ENCODE peak calls at places on chromosomes 12 and 14, in ten cellular contexts. R, H, P, J, M, S, W, I, O and C are unnamed samples. For H3K4me1, the result is how much of the 10 kb centered on the place peaks cover.

GRCh38 chr12:80033457-80033856 is 65.9 kb upstream of the OTOGL start:
- DNase-seq in S (no peak), M (no peak), J (no peak), I (no peak), P (no peak), W (peak), O (no peak), R (no peak), H (no peak), C (no peak)

GRCh38 chr12:120249266-120249874 is 16.2 kb downstream of the PXN start:
- DNase-seq in H (no peak), P (no peak), I (no peak), M (no peak), S (no peak), J (no peak), O (no peak), W (no peak), R (no peak), C (no peak)

GRCh38 chr12:48865441-48866290 is at the start of gene RND1:
- DNase-seq in P (peak), S (peak), R (peak), M (peak), O (peak), J (peak), W (peak), H (peak), I (peak), C (peak)

GRCh38 chr12:3242199-3242863 is 165.2 kb downstream of the TSPAN9 start:
- DNase-seq in S (no peak), O (no peak), M (no peak), J (no peak), H (no peak), I (no peak), P (peak), R (no peak), W (peak), C (peak)

GRCh38 chr12:85029456-85029855 is 6.6 kb downstream of the TSPAN19 start:
- DNase-seq in R (no peak), H (no peak), M (no peak), S (no peak), W (peak), I (no peak), O (no peak), J (no peak), P (no peak), C (no peak)

GRCh38 chr12:97276198-97276580 is 186.4 kb upstream of the RMST start:
- DNase-seq in H (no peak), R (no peak), I (no peak), S (no peak), W (no peak), O (no peak), J (no peak), P (no peak), M (no peak), C (no peak)

GRCh38 chr14:106883218-106883692 is 1356.9 kb downstream of the TMEM121 start:
- DNase-seq in H (peak), M (no peak), W (peak), J (no peak), I (no peak), O (no peak), P (no peak), S (no peak), R (peak), C (no peak)

GRCh38 chr12:24814379-24815086 is 134.4 kb downstream of the BCAT1 start:
- DNase-seq in W (no peak), S (no peak), J (no peak), H (no peak), O (no peak), R (no peak), M (no peak), P (no peak), I (no peak), C (no peak)

GRCh38 chr12:2884810-2885209 is 5.9 kb upstream of the TULP3 start:
- DNase-seq in R (no peak), W (no peak), M (no peak), H (no peak), J (no peak), I (no peak), O (no peak), P (no peak), S (no peak), C (no peak)

GRCh38 chr14:24483604-24484252 is 24.3 kb downstream of the CMA1 start:
- DNase-seq in O (no peak), R (no peak), W (no peak), J (no peak), H (no peak), I (no peak), M (no peak), P (no peak), S (no peak), C (no peak)

GRCh38 chr14:74035556-74035955 is 16.4 kb downstream of the BBOF1 start:
- DNase-seq in J (no peak), H (no peak), P (no peak), O (no peak), R (no peak), W (no peak), I (no peak), M (no peak), S (no peak), C (no peak)

GRCh38 chr14:52961060-52961639 is 10.3 kb upstream of the FERMT2 start:
- DNase-seq in P (peak), O (no peak), J (peak), M (no peak), R (peak), S (peak), W (peak), H (peak), I (no peak), C (peak)

GRCh38 chr12:124457287-124458219 is 109.9 kb downstream of the NCOR2 start:
- DNase-seq in O (peak), W (no peak), I (no peak), J (peak), H (peak), P (peak), M (no peak), R (peak), S (peak), C (no peak)

GRCh38 chr12:51836012-51836832 is 12.3 kb downstream of the FIGNL2 start:
- DNase-seq in P (no peak), I (no peak), S (no peak), M (no peak), W (no peak), H (no peak), J (no peak), R (no peak), O (no peak), C (no peak)

GRCh38 chr12:68162374-68162773 is 2.8 kb upstream of the IFNG start:
- DNase-seq in M (no peak), I (no peak), O (no peak), H (no peak), J (no peak), W (no peak), R (no peak), S (no peak), P (no peak), C (no peak)

GRCh38 chr12:114263031-114263825 is 142.7 kb downstream of the TBX5 start:
- DNase-seq in J (no peak), M (no peak), P (no peak), S (no peak), H (no peak), R (no peak), W (no peak), O (no peak), I (no peak), C (no peak)

GRCh38 chr12:52277486-52278245 is 3.2 kb downstream of the KRT86 start:
- DNase-seq in R (peak), P (no peak), O (no peak), H (no peak), M (no peak), S (no peak), I (no peak), W (no peak), J (no peak), C (no peak)

GRCh38 chr12:77924703-77925102 is 94.0 kb downstream of the NAV3 start:
- DNase-seq in O (no peak), R (no peak), W (no peak), H (no peak), P (no peak), M (no peak), I (no peak), J (no peak), S (no peak), C (no peak)

GRCh38 chr12:53461059-53461458 is 9.2 kb downstream of the PCBP2 start:
- DNase-seq in S (no peak), R (no peak), H (no peak), M (no peak), W (no peak), P (peak), O (no peak), J (no peak), I (no peak), C (no peak)

GRCh38 chr14:81329640-81330385 is 70.3 kb downstream of the STON2 start:
- DNase-seq in O (no peak), S (no peak), R (peak), P (no peak), H (no peak), W (no peak), J (no peak), M (no peak), I (no peak), C (no peak)

DNA sequence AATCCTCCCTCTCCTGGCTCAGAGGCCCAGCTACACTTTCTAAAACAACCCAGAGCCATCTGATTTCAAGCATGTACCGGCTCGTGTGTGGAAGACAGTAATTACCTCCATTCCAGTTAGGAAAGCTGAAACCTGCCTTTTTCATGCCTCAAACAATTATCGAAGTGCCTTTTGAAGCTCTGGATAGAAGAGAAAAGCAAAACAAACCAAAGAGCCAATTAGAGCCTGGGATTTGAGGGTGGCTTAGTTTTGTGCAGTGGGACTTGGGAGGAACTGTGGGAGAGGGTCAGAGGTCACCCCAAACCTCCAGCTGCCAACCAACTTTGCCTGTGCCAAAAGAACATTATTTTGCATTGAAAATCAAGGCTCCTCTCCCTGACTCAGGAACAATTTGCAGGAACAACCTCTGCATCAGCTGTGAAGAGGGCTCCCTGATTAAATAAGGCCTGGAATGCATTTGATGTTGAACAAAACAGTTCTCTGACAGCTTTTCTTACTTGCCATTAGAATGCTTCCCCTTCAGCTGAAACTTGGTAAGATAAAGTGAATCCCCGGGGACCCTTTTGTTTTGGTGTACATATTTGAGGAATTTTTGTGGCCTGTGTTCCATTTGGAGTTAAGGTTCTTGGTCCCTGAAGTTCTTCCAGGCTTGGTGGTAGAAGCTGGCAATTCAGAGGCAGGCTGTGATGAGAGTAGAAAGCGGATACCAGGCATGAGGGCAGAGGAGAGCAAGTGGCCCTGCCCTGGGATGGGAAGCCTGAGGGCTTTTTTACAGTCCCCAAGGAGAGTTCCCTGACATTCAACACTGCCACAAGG is 270.1 kb downstream of the ZFP36L1 start:
- DNase-seq in J (no peak), W (no peak), I (no peak), S (no peak), H (peak), R (no peak), O (no peak), P (no peak), M (no peak), C (no peak)
- H3K27ac ChIP-seq in J (peak), W (peak), I (no peak), S (peak), H (peak), R (peak), O (peak), P (peak), M (peak), C (peak)

DNA sequence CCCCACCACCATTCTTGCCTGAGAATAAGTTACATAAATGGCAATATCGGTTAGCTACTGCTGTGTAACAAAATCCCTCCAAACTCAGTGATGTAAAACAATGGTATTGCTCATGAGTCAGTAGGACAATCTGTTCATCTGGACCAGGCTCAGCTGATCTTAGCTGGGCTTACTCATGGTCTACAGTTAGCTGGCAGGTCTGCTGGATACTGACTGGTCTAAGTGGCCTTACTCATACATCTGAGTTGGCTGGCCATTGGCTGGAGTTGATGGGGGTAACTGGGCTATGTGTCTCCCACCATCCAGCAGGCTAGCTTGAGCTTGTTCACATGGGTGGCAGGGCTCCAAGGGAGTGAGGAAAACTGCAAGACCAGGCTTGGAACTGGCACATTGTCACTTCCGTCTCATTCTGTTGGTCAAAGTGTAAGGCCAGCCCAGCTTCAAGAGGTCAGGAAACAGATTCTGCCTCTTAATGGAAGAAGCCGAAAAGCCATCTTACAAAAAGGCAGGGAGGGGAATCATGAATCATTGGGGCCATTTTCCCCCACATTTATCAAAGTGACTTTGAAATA is 56.7 kb upstream of the CHGA start:
- DNase-seq in I (no peak), R (no peak), W (no peak), M (no peak), J (no peak), P (no peak), H (no peak), S (no peak), O (no peak), C (no peak)
- H3K4me1 ChIP-seq in I (under half), R (under half), W (under half), M (under half), J (under half), P (under half), H (under half), S (under half), O (under half), C (under half)

GRCh38 chr12:57229041-57229633 is 374 bp upstream of the SHMT2 start:
- DNase-seq in O (no peak), J (no peak), H (no peak), P (no peak), S (no peak), R (no peak), M (no peak), I (no peak), W (no peak), C (peak)
- TF ChIP-seq CTCF in O (peak), J (peak), H (peak), P (peak), S (no peak), R (peak), M (no peak), I (no peak), W (no peak), C (no peak)

GRCh38 chr14:67850066-67850830 is 30.7 kb downstream of the RAD51B start:
- DNase-seq in O (no peak), H (no peak), J (no peak), I (no peak), W (no peak), S (no peak), R (no peak), M (no peak), P (no peak), C (no peak)
- H3K27ac ChIP-seq in O (no peak), H (no peak), J (no peak), I (no peak), W (no peak), S (no peak), R (no peak), M (no peak), P (no peak), C (no peak)

GRCh38 chr12:21675641-21676040 is 18.0 kb upstream of the LDHB start:
- DNase-seq in M (no peak), R (no peak), O (no peak), J (no peak), I (no peak), P (no peak), W (no peak), H (no peak), S (no peak), C (no peak)
- H3K4me1 ChIP-seq in M (under half), R (under half), O (under half), J (under half), I (half or more), P (under half), W (under half), H (under half), S (under half), C (under half)

GRCh38 chr12:30880061-30880460 is 46.5 kb upstream of the TSPAN11 start:
- DNase-seq in I (no peak), O (no peak), S (no peak), R (no peak), W (no peak), M (no peak), J (no peak), P (no peak), H (no peak), C (no peak)

GRCh38 chr12:30877110-30877875 is 49.3 kb upstream of the TSPAN11 start:
- DNase-seq in S (peak), W (no peak), R (no peak), H (no peak), P (no peak), O (no peak), M (no peak), J (no peak), I (no peak), C (no peak)

GRCh38 chr12:30880813-30881212 is 45.7 kb upstream of the TSPAN11 start:
- DNase-seq in M (no peak), I (no peak), W (no peak), H (no peak), O (no peak), R (no peak), J (no peak), S (no peak), P (no peak), C (no peak)

GRCh38 chr12:30874455-30875313 is 51.9 kb upstream of the TSPAN11 start:
- DNase-seq in O (no peak), R (no peak), J (no peak), M (no peak), S (no peak), W (no peak), P (no peak), I (no peak), H (no peak), C (no peak)

DNA sequence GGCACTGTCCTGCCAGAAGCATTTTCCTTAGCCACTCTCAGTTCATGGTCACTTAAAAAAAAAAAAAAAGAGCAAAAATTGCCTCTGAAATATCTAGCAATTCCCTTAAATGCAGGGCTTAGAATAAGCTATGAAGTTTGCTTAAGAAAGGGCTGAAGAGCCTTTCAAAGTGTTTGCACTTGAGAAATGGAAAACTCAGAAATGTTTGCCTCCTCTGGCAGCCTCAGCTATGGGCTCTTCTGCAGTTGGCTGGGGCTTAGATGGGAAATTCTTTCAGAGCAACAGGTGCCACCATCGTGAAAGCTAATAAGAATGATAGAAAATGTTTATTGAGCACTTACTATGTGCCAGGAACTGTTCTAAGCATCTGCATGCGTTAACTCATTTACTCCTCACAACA is 48.5 kb upstream of the TSPAN11 start:
- DNase-seq in O (no peak), J (no peak), R (no peak), S (no peak), P (no peak), I (no peak), M (no peak), W (no peak), H (no peak), C (no peak)
- TF ChIP-seq CTCF in O (no peak), J (no peak), R (no peak), S (no peak), P (no peak), I (no peak), M (no peak), W (no peak), H (no peak), C (no peak)